ENCODE peak calls at places on chromosomes 3 and 15, in seven cellular contexts. One of them, this sample, is unnamed.

GRCh38 chr15:49830411-49830810 is 209.6 kb downstream of the DTWD1 start:
- DNase-seq in prostate gland: no peak
- DNase-seq in esophagus squamous epithelium: no peak
- DNase-seq in esophagus muscularis mucosa: no peak
- DNase-seq in testis: no peak
- DNase-seq in heart left ventricle: no peak
- DNase-seq in A549: no peak
- DNase-seq in this sample: no peak

GRCh38 chr3:56747150-56747549 is 54.6 kb downstream of the ARHGEF3 start:
- DNase-seq in prostate gland: no peak
- DNase-seq in esophagus squamous epithelium: no peak
- DNase-seq in esophagus muscularis mucosa: no peak
- DNase-seq in testis: no peak
- DNase-seq in heart left ventricle: no peak
- DNase-seq in A549: no peak
- DNase-seq in this sample: no peak

GRCh38 chr3:11713171-11713570 is 69.5 kb upstream of the VGLL4 start:
- DNase-seq in prostate gland: no peak
- DNase-seq in esophagus squamous epithelium: no peak
- DNase-seq in esophagus muscularis mucosa: no peak
- DNase-seq in testis: no peak
- DNase-seq in heart left ventricle: no peak
- DNase-seq in A549: no peak
- DNase-seq in this sample: no peak

GRCh38 chr3:33081812-33082211 is 15.1 kb downstream of the GLB1 start:
- DNase-seq in prostate gland: no peak
- DNase-seq in esophagus squamous epithelium: no peak
- DNase-seq in esophagus muscularis mucosa: no peak
- DNase-seq in testis: no peak
- DNase-seq in heart left ventricle: no peak
- DNase-seq in A549: no peak
- DNase-seq in this sample: no peak

GRCh38 chr3:149702691-149703426 is 45.0 kb upstream of the WWTR1 start:
- DNase-seq in prostate gland: no peak
- DNase-seq in esophagus squamous epithelium: no peak
- DNase-seq in esophagus muscularis mucosa: no peak
- DNase-seq in testis: no peak
- DNase-seq in heart left ventricle: no peak
- DNase-seq in A549: no peak
- DNase-seq in this sample: no peak

GRCh38 chr15:78390823-78391222 is 47.2 kb upstream of the IREB2 start:
- DNase-seq in prostate gland: no peak
- DNase-seq in esophagus squamous epithelium: no peak
- DNase-seq in esophagus muscularis mucosa: no peak
- DNase-seq in testis: no peak
- DNase-seq in heart left ventricle: no peak
- DNase-seq in A549: no peak
- DNase-seq in this sample: no peak

GRCh38 chr3:64046527-64046926 is 23.2 kb upstream of the PSMD6 start:
- DNase-seq in prostate gland: no peak
- DNase-seq in esophagus squamous epithelium: no peak
- DNase-seq in esophagus muscularis mucosa: no peak
- DNase-seq in testis: no peak
- DNase-seq in heart left ventricle: no peak
- DNase-seq in A549: no peak
- DNase-seq in this sample: no peak

GRCh38 chr15:80953001-80953952 is 36.3 kb downstream of the MESD start:
- DNase-seq in prostate gland: no peak
- DNase-seq in esophagus squamous epithelium: no peak
- DNase-seq in esophagus muscularis mucosa: no peak
- DNase-seq in testis: no peak
- DNase-seq in heart left ventricle: no peak
- DNase-seq in A549: no peak
- DNase-seq in this sample: no peak

GRCh38 chr3:52481819-52482521 is 13.2 kb upstream of the STAB1 start:
- DNase-seq in prostate gland: no peak
- DNase-seq in esophagus squamous epithelium: no peak
- DNase-seq in esophagus muscularis mucosa: no peak
- DNase-seq in testis: peak
- DNase-seq in heart left ventricle: no peak
- DNase-seq in A549: peak
- DNase-seq in this sample: no peak

GRCh38 chr3:180912304-180913226 is at the start of gene FXR1:
- DNase-seq in prostate gland: peak
- DNase-seq in esophagus squamous epithelium: peak
- DNase-seq in esophagus muscularis mucosa: peak
- DNase-seq in testis: peak
- DNase-seq in heart left ventricle: peak
- DNase-seq in A549: peak
- DNase-seq in this sample: peak
- TF ChIP-seq POLR2A in prostate gland: peak
- TF ChIP-seq POLR2A in esophagus squamous epithelium: no peak
- TF ChIP-seq POLR2A in esophagus muscularis mucosa: peak
- TF ChIP-seq POLR2A in testis: peak
- TF ChIP-seq POLR2A in heart left ventricle: no peak
- TF ChIP-seq POLR2A in A549: peak
- TF ChIP-seq POLR2A in this sample: peak

GRCh38 chr15:72421484-72421883 is 23.4 kb downstream of the TMEM202 start:
- DNase-seq in prostate gland: no peak
- DNase-seq in esophagus squamous epithelium: no peak
- DNase-seq in esophagus muscularis mucosa: no peak
- DNase-seq in testis: no peak
- DNase-seq in heart left ventricle: no peak
- DNase-seq in A549: no peak
- DNase-seq in this sample: no peak

GRCh38 chr15:72423256-72423655 is 25.2 kb downstream of the TMEM202 start:
- DNase-seq in prostate gland: no peak
- DNase-seq in esophagus squamous epithelium: no peak
- DNase-seq in esophagus muscularis mucosa: no peak
- DNase-seq in testis: no peak
- DNase-seq in heart left ventricle: no peak
- DNase-seq in A549: no peak
- DNase-seq in this sample: no peak

GRCh38 chr15:72426753-72427152 is 28.6 kb downstream of the TMEM202 start:
- DNase-seq in prostate gland: no peak
- DNase-seq in esophagus squamous epithelium: no peak
- DNase-seq in esophagus muscularis mucosa: no peak
- DNase-seq in testis: no peak
- DNase-seq in heart left ventricle: no peak
- DNase-seq in A549: no peak
- DNase-seq in this sample: no peak
- TF ChIP-seq POLR2A in prostate gland: no peak
- TF ChIP-seq POLR2A in esophagus squamous epithelium: no peak
- TF ChIP-seq POLR2A in esophagus muscularis mucosa: no peak
- TF ChIP-seq POLR2A in testis: no peak
- TF ChIP-seq POLR2A in heart left ventricle: no peak
- TF ChIP-seq POLR2A in A549: no peak
- TF ChIP-seq POLR2A in this sample: no peak

GRCh38 chr3:15794842-15795562 is 2.8 kb downstream of the ANKRD28 start:
- DNase-seq in prostate gland: no peak
- DNase-seq in esophagus squamous epithelium: no peak
- DNase-seq in esophagus muscularis mucosa: no peak
- DNase-seq in testis: no peak
- DNase-seq in heart left ventricle: no peak
- DNase-seq in A549: no peak
- DNase-seq in this sample: no peak

GRCh38 chr3:15796771-15797599 is 794 bp downstream of the ANKRD28 start:
- DNase-seq in prostate gland: no peak
- DNase-seq in esophagus squamous epithelium: no peak
- DNase-seq in esophagus muscularis mucosa: no peak
- DNase-seq in testis: no peak
- DNase-seq in heart left ventricle: no peak
- DNase-seq in A549: peak
- DNase-seq in this sample: no peak

GRCh38 chr3:15796331-15796730 is 1.4 kb downstream of the ANKRD28 start:
- DNase-seq in prostate gland: no peak
- DNase-seq in esophagus squamous epithelium: no peak
- DNase-seq in esophagus muscularis mucosa: no peak
- DNase-seq in testis: no peak
- DNase-seq in heart left ventricle: no peak
- DNase-seq in A549: no peak
- DNase-seq in this sample: no peak

GRCh38 chr3:15794303-15794771 is 3.4 kb downstream of the ANKRD28 start:
- DNase-seq in prostate gland: no peak
- DNase-seq in esophagus squamous epithelium: no peak
- DNase-seq in esophagus muscularis mucosa: no peak
- DNase-seq in testis: no peak
- DNase-seq in heart left ventricle: no peak
- DNase-seq in A549: peak
- DNase-seq in this sample: no peak

GRCh38 chr3:15795563-15796308 is 2.0 kb downstream of the ANKRD28 start:
- DNase-seq in prostate gland: no peak
- DNase-seq in esophagus squamous epithelium: no peak
- DNase-seq in esophagus muscularis mucosa: no peak
- DNase-seq in testis: no peak
- DNase-seq in heart left ventricle: no peak
- DNase-seq in A549: no peak
- DNase-seq in this sample: no peak
- TF ChIP-seq POLR2A in prostate gland: no peak
- TF ChIP-seq POLR2A in esophagus squamous epithelium: no peak
- TF ChIP-seq POLR2A in esophagus muscularis mucosa: no peak
- TF ChIP-seq POLR2A in testis: no peak
- TF ChIP-seq POLR2A in heart left ventricle: no peak
- TF ChIP-seq POLR2A in A549: no peak
- TF ChIP-seq POLR2A in this sample: no peak

GRCh38 chr15:39363761-39364586 is 216.9 kb upstream of the THBS1 start:
- DNase-seq in prostate gland: no peak
- DNase-seq in esophagus squamous epithelium: no peak
- DNase-seq in esophagus muscularis mucosa: no peak
- DNase-seq in testis: no peak
- DNase-seq in heart left ventricle: no peak
- DNase-seq in A549: no peak
- DNase-seq in this sample: no peak

GRCh38 chr15:39365873-39366272 is 215.0 kb upstream of the THBS1 start:
- DNase-seq in prostate gland: no peak
- DNase-seq in esophagus squamous epithelium: no peak
- DNase-seq in esophagus muscularis mucosa: no peak
- DNase-seq in testis: no peak
- DNase-seq in heart left ventricle: no peak
- DNase-seq in A549: no peak
- DNase-seq in this sample: no peak

GRCh38 chr15:39364721-39365120 is 216.2 kb upstream of the THBS1 start:
- DNase-seq in prostate gland: no peak
- DNase-seq in esophagus squamous epithelium: no peak
- DNase-seq in esophagus muscularis mucosa: no peak
- DNase-seq in testis: no peak
- DNase-seq in heart left ventricle: no peak
- DNase-seq in A549: no peak
- DNase-seq in this sample: no peak

GRCh38 chr15:39362832-39363561 is 217.9 kb upstream of the THBS1 start:
- DNase-seq in prostate gland: no peak
- DNase-seq in esophagus squamous epithelium: no peak
- DNase-seq in esophagus muscularis mucosa: no peak
- DNase-seq in testis: no peak
- DNase-seq in heart left ventricle: no peak
- DNase-seq in A549: no peak
- DNase-seq in this sample: no peak

DNA sequence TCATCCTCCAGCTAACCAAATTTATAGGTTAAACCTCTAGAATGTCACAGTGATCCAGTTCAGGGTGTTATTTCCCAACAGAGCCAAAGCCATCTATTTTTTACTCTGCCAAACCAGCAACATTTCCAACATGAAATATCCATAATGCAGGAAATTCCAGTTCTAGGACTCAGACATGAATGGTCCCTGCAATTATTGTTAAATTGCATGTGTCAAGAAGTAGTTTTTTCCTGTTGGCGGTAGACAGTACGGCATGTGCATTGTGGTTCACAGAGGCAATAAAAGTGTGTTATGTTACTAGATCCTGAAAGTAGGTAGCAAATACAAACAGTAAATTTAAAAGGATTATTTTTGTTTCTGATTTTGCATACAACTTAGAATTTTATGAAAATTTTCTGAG is 215.7 kb upstream of the THBS1 start:
- DNase-seq in prostate gland: no peak
- DNase-seq in esophagus squamous epithelium: no peak
- DNase-seq in esophagus muscularis mucosa: no peak
- DNase-seq in testis: no peak
- DNase-seq in heart left ventricle: no peak
- DNase-seq in A549: no peak
- DNase-seq in this sample: no peak
- TF ChIP-seq POLR2A in prostate gland: no peak
- TF ChIP-seq POLR2A in esophagus squamous epithelium: no peak
- TF ChIP-seq POLR2A in esophagus muscularis mucosa: no peak
- TF ChIP-seq POLR2A in testis: no peak
- TF ChIP-seq POLR2A in heart left ventricle: no peak
- TF ChIP-seq POLR2A in A549: no peak
- TF ChIP-seq POLR2A in this sample: no peak

DNA sequence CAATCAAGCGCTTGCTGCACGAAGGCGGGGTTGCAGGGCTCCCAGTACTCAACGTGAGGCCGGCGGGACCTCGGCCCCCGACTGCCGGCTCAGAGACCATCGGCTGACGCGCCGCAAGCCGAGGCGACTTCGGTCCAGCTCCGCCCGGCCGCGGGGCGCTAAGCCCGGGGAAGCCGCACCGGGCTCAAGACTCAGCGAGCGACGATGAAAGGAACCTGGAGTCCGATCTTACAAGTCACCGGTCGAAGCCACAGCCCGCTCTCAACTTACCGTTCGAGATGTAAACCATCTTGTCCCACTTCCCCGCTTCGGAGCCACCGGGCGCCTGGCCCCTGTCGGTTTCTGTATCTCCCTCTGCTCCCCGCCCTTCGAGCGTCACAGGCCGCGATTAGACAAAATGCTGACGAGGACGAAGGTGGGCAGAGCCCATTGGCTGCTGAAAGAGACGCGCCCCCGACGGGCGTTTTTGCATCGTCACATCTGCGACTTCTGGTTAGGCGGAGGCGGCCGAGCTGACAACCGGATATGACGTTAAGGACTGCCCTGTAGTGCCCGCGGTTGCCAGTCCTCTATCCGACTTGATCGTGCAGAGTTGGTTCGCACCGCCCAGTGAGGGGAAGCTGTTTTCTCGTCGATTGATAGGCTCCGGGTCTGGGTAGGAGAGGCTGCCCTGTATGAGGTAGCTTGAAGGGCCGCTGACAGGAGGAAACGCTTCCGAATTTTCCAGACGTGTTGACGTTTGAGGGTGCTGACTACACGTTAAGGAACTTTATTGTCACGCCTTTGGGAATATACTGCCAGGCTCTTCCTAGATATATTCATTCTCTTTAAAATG is at the start of gene SELENOK:
- DNase-seq in prostate gland: peak
- DNase-seq in esophagus squamous epithelium: peak
- DNase-seq in esophagus muscularis mucosa: peak
- DNase-seq in testis: peak
- DNase-seq in heart left ventricle: peak
- DNase-seq in A549: peak
- DNase-seq in this sample: peak
- TF ChIP-seq POLR2A in prostate gland: peak
- TF ChIP-seq POLR2A in esophagus squamous epithelium: peak
- TF ChIP-seq POLR2A in esophagus muscularis mucosa: peak
- TF ChIP-seq POLR2A in testis: peak
- TF ChIP-seq POLR2A in heart left ventricle: peak
- TF ChIP-seq POLR2A in A549: peak
- TF ChIP-seq POLR2A in this sample: peak